ENCODE peak calls at places on chromosomes 5 and 9, in six cellular contexts. X, H, A, W, N and S are unnamed samples.

GRCh38 chr9:129500166-129500862 is 120.6 kb downstream of the C9orf50 start:
- DNase-seq in A (no peak), X (no peak), H (peak), N (no peak), W (no peak), S (no peak)

GRCh38 chr5:35131723-35132122 is 84.0 kb upstream of the AGXT2 start:
- DNase-seq in X (no peak), H (peak), N (no peak), W (peak), A (no peak), S (no peak)

GRCh38 chr5:77923666-77924065 is 147.5 kb upstream of the TBCA start:
- DNase-seq in H (no peak), A (no peak), N (no peak), X (no peak), W (no peak), S (no peak)

GRCh38 chr5:148909001-148909400 is 82.6 kb downstream of the ADRB2 start:
- DNase-seq in A (no peak), N (no peak), X (no peak), W (peak), H (peak), S (no peak)

GRCh38 chr5:136563489-136563888 is 198.1 kb upstream of the TRPC7 start:
- DNase-seq in A (no peak), W (no peak), H (no peak), X (no peak), N (no peak), S (no peak)

GRCh38 chr9:112535811-112536210 is 49.2 kb downstream of the KIAA1958 start:
- DNase-seq in H (peak), A (no peak), W (peak), N (no peak), X (no peak), S (no peak)

GRCh38 chr9:89482950-89483349 is 15.0 kb downstream of the SEMA4D start:
- DNase-seq in W (no peak), X (no peak), N (no peak), H (no peak), A (no peak), S (no peak)

GRCh38 chr9:94623253-94623652 is 16.1 kb downstream of the FBP1 start:
- DNase-seq in N (no peak), W (peak), X (no peak), H (peak), A (no peak), S (peak)